ENCODE peak calls at places on chromosomes 1 and 21, in six cellular contexts. T is ascending aorta, N is A549, Z is psoas muscle, D is uterus, J is mammary epithelial cell. X is an unnamed sample. For H3K4me1, the result is how much of the 10 kb centered on the place peaks cover.

GRCh38 chr1:95257758-95258157 is 23.7 kb downstream of the RWDD3 start:
- DNase-seq in Z (no peak), T (no peak), N (no peak), J (peak), D (no peak), X (peak)

GRCh38 chr1:4668738-4669700 is 14.6 kb downstream of the AJAP1 start:
- DNase-seq in T (no peak), J (peak), D (no peak), N (peak), Z (no peak), X (peak)

GRCh38 chr1:1986451-1987141 is 17.0 kb downstream of the CFAP74 start:
- DNase-seq in J (no peak), T (no peak), D (no peak), Z (no peak), N (no peak), X (no peak)

GRCh38 chr1:31007462-31007991 is 58.0 kb downstream of the PUM1 start:
- DNase-seq in D (no peak), N (no peak), Z (no peak), T (no peak), J (peak), X (peak)

GRCh38 chr1:30419246-30419720 is 304.1 kb downstream of the MATN1 start:
- DNase-seq in N (no peak), D (peak), J (no peak), Z (no peak), T (no peak), X (no peak)

GRCh38 chr1:151862604-151863003 is 9.1 kb upstream of the THEM5 start:
- DNase-seq in D (no peak), N (no peak), J (no peak), Z (no peak), T (no peak), X (no peak)

GRCh38 chr1:13487143-13487868 is 26.5 kb downstream of the LRRC38 start:
- DNase-seq in Z (peak), N (no peak), T (no peak), J (no peak), D (no peak), X (no peak)

GRCh38 chr1:236284291-236284711 is 2.5 kb upstream of the ERO1B start:
- DNase-seq in T (no peak), J (no peak), Z (no peak), N (no peak), D (no peak), X (no peak)

GRCh38 chr1:59394706-59395417 is 98.0 kb downstream of the FGGY start:
- DNase-seq in Z (no peak), D (no peak), J (no peak), N (no peak), T (no peak), X (no peak)

GRCh38 chr1:196309386-196309785 is 298.9 kb downstream of the KCNT2 start:
- DNase-seq in Z (no peak), J (peak), T (no peak), N (no peak), D (no peak), X (peak)

GRCh38 chr1:67739361-67739760 is 54.4 kb downstream of the GADD45A start:
- DNase-seq in Z (no peak), N (no peak), J (no peak), T (no peak), D (no peak), X (no peak)

GRCh38 chr1:87478231-87478630 is 149.6 kb downstream of the LMO4 start:
- DNase-seq in J (peak), Z (no peak), N (no peak), D (no peak), T (no peak), X (peak)

GRCh38 chr1:19209439-19209989 is 552 bp downstream of the UBR4 start:
- DNase-seq in Z (peak), D (peak), N (peak), J (peak), T (no peak), X (peak)

GRCh38 chr1:98102369-98103030 is 181.7 kb upstream of the DPYD start:
- DNase-seq in N (no peak), Z (no peak), J (no peak), T (no peak), D (no peak), X (peak)

GRCh38 chr1:235642021-235642942 is 7.3 kb downstream of the GNG4 start:
- DNase-seq in N (no peak), T (no peak), Z (no peak), D (no peak), J (peak), X (peak)

GRCh38 chr1:155003766-155004351 is 1.3 kb downstream of the ZBTB7B start:
- DNase-seq in Z (peak), T (no peak), N (no peak), D (peak), J (no peak), X (peak)

GRCh38 chr1:91501527-91501859 is 842 bp downstream of the CDC7 start:
- DNase-seq in J (no peak), Z (no peak), D (no peak), T (no peak), N (peak), X (no peak)

GRCh38 chr21:40732998-40733397 is 114.0 kb downstream of the DSCAM start:
- DNase-seq in J (no peak), Z (no peak), N (no peak), D (no peak), T (no peak), X (no peak)

GRCh38 chr1:21022279-21023040 is 154.2 kb downstream of the EIF4G3 start:
- DNase-seq in J (peak), N (peak), D (peak), T (peak), Z (no peak), X (peak)

GRCh38 chr1:168243200-168243599 is 17.4 kb downstream of the SFT2D2 start:
- DNase-seq in D (no peak), N (no peak), Z (no peak), T (no peak), J (no peak), X (no peak)

GRCh38 chr21:37811711-37812110 is 104.5 kb downstream of the KCNJ6 start:
- DNase-seq in J (no peak), Z (no peak), D (no peak), N (no peak), T (no peak), X (no peak)

GRCh38 chr1:205826407-205826806 is 13.4 kb upstream of the SLC41A1 start:
- DNase-seq in Z (no peak), J (no peak), N (no peak), T (no peak), D (no peak), X (no peak)

GRCh38 chr1:109361649-109362048 is 36.1 kb downstream of the SORT1 start:
- DNase-seq in Z (no peak), J (peak), T (no peak), D (no peak), N (no peak), X (peak)

GRCh38 chr1:16158025-16158424 is 2.2 kb upstream of the EPHA2 start:
- DNase-seq in Z (no peak), T (no peak), J (no peak), D (no peak), N (no peak), X (no peak)

GRCh38 chr1:158121604-158122254 is 59.0 kb upstream of the CD1D start:
- DNase-seq in N (peak), T (no peak), D (no peak), Z (no peak), J (peak), X (peak)

GRCh38 chr21:30541764-30542163 is at the start of gene KRTAP19-6:
- DNase-seq in D (no peak), Z (no peak), N (no peak), T (no peak), J (no peak), X (no peak)

DNA sequence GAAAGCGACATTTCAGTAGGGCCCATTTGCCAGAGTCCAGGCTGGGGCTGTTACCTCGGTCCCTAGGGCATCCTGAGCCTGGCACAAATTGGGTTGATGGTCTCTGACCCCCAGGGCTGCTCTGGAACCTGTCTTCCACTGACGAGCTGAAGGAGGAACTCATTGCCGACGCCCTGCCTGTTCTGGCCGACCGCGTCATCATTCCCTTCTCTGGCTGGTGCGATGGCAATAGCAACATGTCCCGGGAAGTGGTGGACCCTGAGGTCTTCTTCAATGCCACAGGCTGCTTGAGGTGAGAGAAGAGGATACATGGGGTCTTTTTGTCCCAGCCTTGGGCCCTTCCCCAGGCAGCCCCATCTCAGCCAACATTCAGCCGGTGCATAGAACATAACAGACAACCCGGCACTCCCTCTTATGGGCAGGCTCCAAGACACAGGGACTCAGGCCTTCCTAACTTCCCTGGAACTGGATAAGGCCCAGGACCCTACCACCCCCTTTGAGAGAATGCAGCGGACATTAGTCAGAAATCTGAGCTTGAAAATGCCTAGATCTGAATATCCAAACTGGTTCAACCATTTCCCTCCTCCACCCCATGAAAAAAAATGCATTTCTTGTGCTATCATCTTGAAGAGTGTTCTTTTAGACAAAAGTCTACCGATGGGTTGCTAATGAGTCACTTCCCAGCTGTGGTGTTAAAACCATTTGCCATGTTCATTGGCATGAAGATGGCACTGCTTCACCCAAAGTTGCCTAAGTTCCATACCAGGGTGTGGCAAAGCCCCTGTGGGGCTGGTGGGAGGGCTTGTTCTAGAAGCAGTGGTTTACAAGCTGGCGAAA is 35.4 kb downstream of the PKP1 start:
- DNase-seq in Z (no peak), T (no peak), D (no peak), J (peak), N (no peak), X (no peak)
- H3K4me1 ChIP-seq in Z (under half), T (under half), D (under half), J (under half), N (under half), X (under half)

DNA sequence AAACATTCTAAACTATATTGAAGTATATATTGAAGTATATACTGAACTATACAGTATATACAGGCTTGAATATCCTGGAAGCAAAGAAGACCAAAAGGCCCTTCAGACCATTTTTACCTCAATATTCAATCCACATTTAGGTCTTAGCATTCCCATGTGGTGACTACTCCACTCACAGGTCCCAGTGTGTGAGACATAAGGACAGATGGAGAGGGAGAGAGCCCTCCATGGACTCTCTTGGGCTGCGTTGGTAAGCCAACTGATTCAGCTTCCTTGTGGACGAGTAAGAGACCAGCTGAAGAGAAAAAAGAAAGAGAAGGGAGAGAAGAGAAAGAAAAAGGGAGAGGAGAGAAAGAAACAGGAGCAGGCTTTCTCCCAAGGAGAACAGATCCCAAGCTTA is 37.3 kb upstream of the ZRANB2 start:
- DNase-seq in D (no peak), J (no peak), N (no peak), Z (no peak), T (no peak), X (no peak)
- H3K4me1 ChIP-seq in D (under half), J (under half), N (under half), Z (under half), T (under half), X (under half)

GRCh38 chr21:36510911-36511310 is 31.0 kb upstream of the CLDN14 start:
- DNase-seq in Z (no peak), J (no peak), N (no peak), D (no peak), T (no peak), X (no peak)

GRCh38 chr21:36509966-36510742 is 30.2 kb upstream of the CLDN14 start:
- DNase-seq in D (no peak), Z (no peak), J (peak), N (no peak), T (no peak), X (peak)

GRCh38 chr21:36511484-36512227 is 31.7 kb upstream of the CLDN14 start:
- DNase-seq in J (no peak), D (no peak), Z (no peak), T (no peak), N (no peak), X (no peak)

GRCh38 chr21:36513430-36513829 is 33.5 kb upstream of the CLDN14 start:
- DNase-seq in D (no peak), T (no peak), N (no peak), J (no peak), Z (no peak), X (no peak)

DNA sequence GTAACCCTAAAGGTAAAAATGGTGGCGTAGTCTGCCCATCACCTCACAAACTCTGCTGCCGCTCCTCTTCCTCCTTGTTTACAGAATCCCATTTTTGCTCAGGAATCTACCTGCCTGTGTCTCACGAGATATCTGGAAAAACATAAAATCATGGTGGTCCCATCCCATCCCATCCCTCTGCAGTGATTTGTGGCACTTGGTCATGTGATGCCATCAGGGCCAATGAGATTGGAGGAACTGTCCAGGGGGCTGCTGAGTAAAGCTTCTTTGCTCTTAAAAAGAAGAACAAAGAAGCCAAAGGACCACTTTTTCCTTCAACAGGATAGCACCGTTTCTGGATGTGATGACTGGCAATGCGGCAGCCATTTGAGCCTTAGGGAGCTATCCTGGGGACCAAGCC is 33.0 kb upstream of the CLDN14 start:
- DNase-seq in J (no peak), T (no peak), D (no peak), Z (no peak), N (no peak), X (no peak)
- H3K4me1 ChIP-seq in J (under half), T (under half), D (under half), Z (under half), N (under half), X (under half)

GRCh38 chr1:24776821-24777220 is 31.6 kb downstream of the CLIC4 start:
- DNase-seq in J (no peak), Z (no peak), D (no peak), N (no peak), T (no peak), X (no peak)
- H3K4me1 ChIP-seq in J (under half), Z (under half), D (under half), N (under half), T (half or more), X (under half)

GRCh38 chr1:212463565-212464270 is 31.0 kb downstream of the NENF start:
- DNase-seq in T (no peak), N (no peak), Z (no peak), J (no peak), D (no peak), X (no peak)
- H3K4me1 ChIP-seq in T (under half), N (under half), Z (under half), J (under half), D (under half), X (under half)

DNA sequence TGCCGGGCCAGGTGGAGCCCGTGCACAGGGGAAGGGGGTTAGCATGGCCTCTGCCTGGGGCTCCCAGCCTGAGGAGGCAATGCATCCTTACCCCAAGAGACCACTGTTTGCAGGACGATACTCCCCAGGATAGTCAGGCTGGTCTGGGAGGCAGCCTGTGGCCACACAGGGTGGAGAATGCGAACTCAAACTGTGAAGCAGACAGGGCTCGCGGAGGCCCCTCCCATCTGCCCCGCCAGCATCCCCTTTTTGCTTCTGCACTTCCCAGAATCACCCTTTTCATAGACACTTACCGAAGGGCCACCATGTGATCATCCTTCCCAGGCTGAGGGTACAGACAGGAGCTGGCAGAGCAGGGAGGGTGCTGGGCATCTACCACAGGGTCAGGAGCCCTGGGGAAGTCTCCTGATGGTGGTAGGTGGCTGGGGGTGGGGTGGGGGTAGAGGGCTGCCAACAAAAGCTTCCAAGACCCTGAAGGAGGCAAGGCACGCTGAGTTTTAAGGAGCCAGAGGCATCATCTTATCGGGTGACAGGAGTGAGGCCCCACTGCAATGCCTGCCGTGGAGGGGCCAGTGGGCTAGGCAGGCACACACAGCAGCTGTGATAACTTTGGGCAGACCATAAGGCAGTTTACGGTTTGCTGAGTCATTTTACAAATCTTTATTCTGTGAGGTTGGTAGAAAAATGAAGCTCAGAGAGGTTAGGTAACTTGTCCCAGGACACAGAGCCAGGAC is 31.3 kb upstream of the BTG2 start:
- DNase-seq in T (no peak), J (no peak), Z (peak), D (peak), N (no peak), X (no peak)
- H3K4me1 ChIP-seq in T (under half), J (under half), Z (half or more), D (under half), N (under half), X (under half)

GRCh38 chr1:6130036-6130435 is 50.1 kb downstream of the CHD5 start:
- DNase-seq in J (no peak), Z (no peak), T (no peak), D (no peak), N (no peak), X (no peak)
- H3K4me1 ChIP-seq in J (under half), Z (under half), T (under half), D (under half), N (under half), X (under half)

GRCh38 chr1:26029864-26030481 is 8.4 kb downstream of the EXTL1 start:
- DNase-seq in N (no peak), D (no peak), T (no peak), J (no peak), Z (no peak), X (no peak)

GRCh38 chr1:26031196-26031902 is 9.8 kb downstream of the EXTL1 start:
- DNase-seq in Z (no peak), N (no peak), D (no peak), T (no peak), J (no peak), X (no peak)

GRCh38 chr1:26027716-26028489 is 6.3 kb downstream of the EXTL1 start:
- DNase-seq in N (no peak), T (no peak), J (peak), Z (no peak), D (no peak), X (no peak)

GRCh38 chr1:26029054-26029863 is 7.7 kb downstream of the EXTL1 start:
- DNase-seq in Z (no peak), N (no peak), D (no peak), T (no peak), J (no peak), X (no peak)

DNA sequence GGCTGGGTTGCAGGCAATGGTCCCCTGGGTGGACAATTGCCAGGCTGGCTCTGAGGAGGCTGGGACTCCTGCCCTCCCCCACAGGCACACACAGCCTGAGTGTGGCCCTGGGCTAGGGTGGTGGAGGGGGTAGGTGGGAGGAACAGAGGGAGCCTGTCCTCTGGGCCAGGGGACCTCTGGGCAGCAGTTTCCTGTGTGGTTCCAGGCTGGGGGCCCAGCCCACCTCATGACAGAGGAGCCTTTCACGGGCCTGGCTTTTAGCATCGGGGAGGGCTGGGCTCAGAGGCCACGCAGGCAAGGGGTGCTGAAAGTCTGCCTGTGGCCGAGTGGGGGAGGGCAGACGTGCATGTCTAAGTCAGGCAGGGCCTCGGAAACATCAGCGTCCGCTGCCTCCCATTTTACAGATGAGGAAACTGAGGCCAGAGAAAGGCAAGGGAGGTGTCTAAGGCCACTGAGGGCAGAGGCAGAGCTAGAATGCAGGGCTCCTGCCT is 7.0 kb downstream of the EXTL1 start:
- DNase-seq in Z (no peak), D (no peak), T (no peak), N (no peak), J (no peak), X (no peak)
- H3K4me1 ChIP-seq in Z (under half), D (under half), T (under half), N (under half), J (under half), X (under half)

GRCh38 chr1:214475746-214476145 is 75.7 kb downstream of the PTPN14 start:
- DNase-seq in J (no peak), T (no peak), D (no peak), Z (no peak), N (no peak), X (no peak)

GRCh38 chr1:214474467-214474866 is 76.9 kb downstream of the PTPN14 start:
- DNase-seq in Z (no peak), J (no peak), D (no peak), T (no peak), N (no peak), X (no peak)

GRCh38 chr1:214476958-214477870 is 74.2 kb downstream of the PTPN14 start:
- DNase-seq in T (no peak), Z (no peak), N (no peak), D (no peak), J (peak), X (no peak)

GRCh38 chr1:214476229-214476957 is 75.0 kb downstream of the PTPN14 start:
- DNase-seq in Z (no peak), D (no peak), T (no peak), N (no peak), J (peak), X (peak)

GRCh38 chr1:214475331-214475730 is 76.1 kb downstream of the PTPN14 start:
- DNase-seq in J (peak), N (no peak), D (no peak), Z (no peak), T (no peak), X (no peak)
- H3K4me1 ChIP-seq in J (half or more), N (half or more), D (under half), Z (half or more), T (under half), X (under half)

X was measured in PC-3.